ENCODE peak calls at places on chromosomes 16 and 17, in four cellular contexts. One of them, this sample, is unnamed.

GRCh38 chr16:29308644-29309546 is 97.6 kb downstream of the NPIPB11 start:
- DNase-seq in left ventricle myocardium inferior: no peak
- DNase-seq in tibial artery: peak; percentile 49
- DNase-seq in breast epithelium: no peak
- DNase-seq in this sample: no peak

GRCh38 chr17:58913971-58914769 is 158.5 kb downstream of the PPM1E start:
- DNase-seq in left ventricle myocardium inferior: no peak
- DNase-seq in tibial artery: no peak
- DNase-seq in breast epithelium: no peak
- DNase-seq in this sample: no peak

GRCh38 chr17:27657620-27658019 is 26.6 kb downstream of the LGALS9 start:
- DNase-seq in left ventricle myocardium inferior: no peak
- DNase-seq in tibial artery: no peak
- DNase-seq in breast epithelium: no peak
- DNase-seq in this sample: no peak

GRCh38 chr17:71423871-71424546 is 696.8 kb upstream of the SOX9 start:
- DNase-seq in left ventricle myocardium inferior: no peak
- DNase-seq in tibial artery: no peak
- DNase-seq in breast epithelium: no peak
- DNase-seq in this sample: no peak

GRCh38 chr16:86634290-86634689 is 55.9 kb downstream of the FOXL1 start:
- DNase-seq in left ventricle myocardium inferior: no peak
- DNase-seq in tibial artery: no peak
- DNase-seq in breast epithelium: no peak
- DNase-seq in this sample: no peak

GRCh38 chr16:72787519-72788268 is 260.2 kb downstream of the ZFHX3 start:
- DNase-seq in left ventricle myocardium inferior: peak; percentile 49
- DNase-seq in tibial artery: peak; percentile 92
- DNase-seq in breast epithelium: peak; percentile 62
- DNase-seq in this sample: peak; percentile 67

GRCh38 chr16:31868701-31869167 is 4.9 kb upstream of the ZNF267 start:
- DNase-seq in left ventricle myocardium inferior: peak; percentile 72
- DNase-seq in tibial artery: peak; percentile 82
- DNase-seq in breast epithelium: peak; percentile 69
- DNase-seq in this sample: peak; percentile 78

GRCh38 chr16:53743149-53743566 is 39.2 kb downstream of the FTO start:
- DNase-seq in left ventricle myocardium inferior: no peak
- DNase-seq in tibial artery: no peak
- DNase-seq in breast epithelium: no peak
- DNase-seq in this sample: peak; percentile 19

GRCh38 chr16:80751167-80751566 is 53.2 kb downstream of the CDYL2 start:
- DNase-seq in left ventricle myocardium inferior: no peak
- DNase-seq in tibial artery: no peak
- DNase-seq in breast epithelium: no peak
- DNase-seq in this sample: no peak

GRCh38 chr16:53905028-53905427 is 201.1 kb downstream of the FTO start:
- DNase-seq in left ventricle myocardium inferior: no peak
- DNase-seq in tibial artery: no peak
- DNase-seq in breast epithelium: no peak
- DNase-seq in this sample: no peak

GRCh38 chr16:60204221-60204620 is 1470.1 kb upstream of the GOT2 start:
- DNase-seq in left ventricle myocardium inferior: no peak
- DNase-seq in tibial artery: no peak
- DNase-seq in breast epithelium: no peak
- DNase-seq in this sample: no peak

GRCh38 chr16:67537270-67537635 is 8.6 kb downstream of the RIPOR1 start:
- DNase-seq in left ventricle myocardium inferior: peak; percentile 79
- DNase-seq in tibial artery: peak; percentile 83
- DNase-seq in breast epithelium: no peak
- DNase-seq in this sample: no peak

GRCh38 chr16:89140401-89140800 is 31.1 kb upstream of the CDH15 start:
- DNase-seq in left ventricle myocardium inferior: no peak
- DNase-seq in tibial artery: no peak
- DNase-seq in breast epithelium: no peak
- DNase-seq in this sample: no peak

GRCh38 chr16:67019171-67019570 is 9.8 kb upstream of the CBFB start:
- DNase-seq in left ventricle myocardium inferior: no peak
- DNase-seq in tibial artery: peak; percentile 16
- DNase-seq in breast epithelium: peak; percentile 3
- DNase-seq in this sample: no peak

GRCh38 chr17:8393470-8394231 is 4.0 kb downstream of the RNF222 start:
- DNase-seq in left ventricle myocardium inferior: no peak
- DNase-seq in tibial artery: peak; percentile 24
- DNase-seq in breast epithelium: no peak
- DNase-seq in this sample: no peak

GRCh38 chr16:70151941-70152509 is 21.6 kb upstream of the CLEC18C start:
- DNase-seq in left ventricle myocardium inferior: no peak
- DNase-seq in tibial artery: no peak
- DNase-seq in breast epithelium: no peak
- DNase-seq in this sample: no peak

GRCh38 chr16:25036561-25036960 is 21.4 kb upstream of the ARHGAP17 start:
- DNase-seq in left ventricle myocardium inferior: no peak
- DNase-seq in tibial artery: no peak
- DNase-seq in breast epithelium: no peak
- DNase-seq in this sample: no peak

GRCh38 chr17:77465358-77466041 is 324.7 kb downstream of the SEC14L1 start:
- DNase-seq in left ventricle myocardium inferior: peak; percentile 61
- DNase-seq in tibial artery: peak; percentile 80
- DNase-seq in breast epithelium: no peak
- DNase-seq in this sample: no peak

GRCh38 chr17:69501591-69502468 is 87.3 kb downstream of the MAP2K6 start:
- DNase-seq in left ventricle myocardium inferior: no peak
- DNase-seq in tibial artery: no peak
- DNase-seq in breast epithelium: no peak
- DNase-seq in this sample: no peak

GRCh38 chr16:8853611-8854010 is 15.2 kb downstream of the CARHSP1 start:
- DNase-seq in left ventricle myocardium inferior: no peak
- DNase-seq in tibial artery: no peak
- DNase-seq in breast epithelium: no peak
- DNase-seq in this sample: no peak
- H3K4me1 ChIP-seq in left ventricle myocardium inferior: peaks cover 73% of the 10 kb centered on the region
- H3K4me1 ChIP-seq in tibial artery: peaks cover 7% of the 10 kb centered on the region
- H3K4me1 ChIP-seq in breast epithelium: no peaks in the 10 kb centered on the region
- H3K4me1 ChIP-seq in this sample: peaks cover 5% of the 10 kb centered on the region

GRCh38 chr17:21676281-21677111 is 15.8 kb upstream of the KCNJ18 start:
- DNase-seq in left ventricle myocardium inferior: no peak
- DNase-seq in tibial artery: no peak
- DNase-seq in breast epithelium: peak; percentile 53
- DNase-seq in this sample: no peak
- H3K9me3 ChIP-seq in left ventricle myocardium inferior: no peaks in the 10 kb centered on the region
- H3K9me3 ChIP-seq in tibial artery: no peaks in the 10 kb centered on the region
- H3K9me3 ChIP-seq in breast epithelium: peaks cover 5% of the 10 kb centered on the region
- H3K9me3 ChIP-seq in this sample: no peaks in the 10 kb centered on the region

DNA sequence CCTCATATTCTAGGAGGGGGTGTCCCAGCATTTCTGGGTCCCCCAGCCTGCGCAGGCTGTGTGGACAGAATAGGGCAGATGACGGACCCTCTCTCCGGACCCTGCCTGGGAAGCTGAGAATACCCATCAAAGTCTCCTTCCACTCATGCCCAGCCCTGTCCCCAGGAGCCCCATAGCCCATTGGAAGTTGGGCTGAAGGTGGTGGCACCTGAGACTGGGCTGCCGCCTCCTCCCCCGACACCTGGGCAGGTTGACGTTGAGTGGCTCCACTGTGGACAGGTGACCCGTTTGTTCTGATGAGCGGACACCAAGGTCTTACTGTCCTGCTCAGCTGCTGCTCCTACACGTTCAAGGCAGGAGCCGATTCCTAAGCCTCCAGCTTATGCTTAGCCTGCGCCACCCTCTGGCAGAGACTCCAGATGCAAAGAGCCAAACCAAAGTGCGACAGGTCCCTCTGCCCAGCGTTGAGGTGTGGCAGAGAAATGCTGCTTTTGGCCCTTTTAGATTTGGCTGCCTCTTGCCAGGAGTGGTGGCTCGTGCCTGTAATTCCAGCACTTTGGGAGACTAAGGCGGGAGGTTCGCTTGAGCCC is 11.6 kb downstream of the STH start:
- DNase-seq in left ventricle myocardium inferior: no peak
- DNase-seq in tibial artery: no peak
- DNase-seq in breast epithelium: no peak
- DNase-seq in this sample: no peak
- TF ChIP-seq CTCF in left ventricle myocardium inferior: no peak
- TF ChIP-seq CTCF in tibial artery: no peak
- TF ChIP-seq CTCF in breast epithelium: no peak
- TF ChIP-seq CTCF in this sample: peak; percentile 5

GRCh38 chr16:49836218-49836617 is 19.7 kb downstream of the ZNF423 start:
- DNase-seq in left ventricle myocardium inferior: no peak
- DNase-seq in tibial artery: no peak
- DNase-seq in breast epithelium: no peak
- DNase-seq in this sample: no peak

GRCh38 chr16:49836668-49837067 is 19.2 kb downstream of the ZNF423 start:
- DNase-seq in left ventricle myocardium inferior: no peak
- DNase-seq in tibial artery: peak; percentile 68
- DNase-seq in breast epithelium: no peak
- DNase-seq in this sample: no peak

GRCh38 chr16:49833796-49834195 is 22.1 kb downstream of the ZNF423 start:
- DNase-seq in left ventricle myocardium inferior: peak; percentile 36
- DNase-seq in tibial artery: peak; percentile 92
- DNase-seq in breast epithelium: no peak
- DNase-seq in this sample: no peak

GRCh38 chr16:49834496-49835009 is 21.4 kb downstream of the ZNF423 start:
- DNase-seq in left ventricle myocardium inferior: peak; percentile 75
- DNase-seq in tibial artery: peak; percentile 97
- DNase-seq in breast epithelium: no peak
- DNase-seq in this sample: peak; percentile 85

GRCh38 chr16:49835116-49835880 is 20.6 kb downstream of the ZNF423 start:
- DNase-seq in left ventricle myocardium inferior: no peak
- DNase-seq in tibial artery: peak; percentile 72
- DNase-seq in breast epithelium: no peak
- DNase-seq in this sample: peak; percentile 39
- H3K4me1 ChIP-seq in left ventricle myocardium inferior: peaks cover 85% of the 10 kb centered on the region
- H3K4me1 ChIP-seq in tibial artery: peaks cover 54% of the 10 kb centered on the region
- H3K4me1 ChIP-seq in breast epithelium: no peaks in the 10 kb centered on the region
- H3K4me1 ChIP-seq in this sample: peaks cover 29% of the 10 kb centered on the region

GRCh38 chr16:63008688-63009087 is 972.5 kb upstream of the CDH8 start:
- DNase-seq in left ventricle myocardium inferior: no peak
- DNase-seq in tibial artery: no peak
- DNase-seq in breast epithelium: no peak
- DNase-seq in this sample: no peak
- H3K9me3 ChIP-seq in left ventricle myocardium inferior: peaks cover 12% of the 10 kb centered on the region
- H3K9me3 ChIP-seq in tibial artery: no peaks in the 10 kb centered on the region
- H3K9me3 ChIP-seq in breast epithelium: no peaks in the 10 kb centered on the region
- H3K9me3 ChIP-seq in this sample: no peaks in the 10 kb centered on the region

DNA sequence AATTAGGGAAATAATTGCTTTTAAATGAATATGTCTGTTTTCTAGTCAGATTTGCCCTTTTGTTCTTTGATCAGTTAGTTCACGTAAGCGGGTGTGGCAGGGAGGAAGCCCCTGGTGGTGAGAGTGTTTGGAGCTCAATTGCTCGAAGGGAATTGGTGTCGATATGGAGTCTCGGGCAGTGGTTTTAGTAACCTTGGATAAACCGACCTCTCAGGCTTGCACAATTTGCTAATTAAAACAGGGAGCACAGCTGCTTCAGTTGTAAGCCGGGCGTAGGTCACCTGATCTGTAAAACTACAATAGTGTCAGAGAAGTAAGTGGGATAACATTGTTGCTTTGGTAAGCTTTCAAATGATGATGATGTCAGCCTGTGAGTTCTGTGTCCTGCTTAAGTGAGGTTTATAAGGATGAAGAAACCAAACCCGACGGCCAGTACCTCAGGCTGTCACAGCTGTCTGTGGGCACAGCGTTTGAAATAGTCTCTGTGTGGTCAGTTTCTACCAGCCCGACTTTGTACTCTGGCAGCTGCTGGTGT is 2.9 kb downstream of the ZNF750 start:
- DNase-seq in left ventricle myocardium inferior: no peak
- DNase-seq in tibial artery: no peak
- DNase-seq in breast epithelium: no peak
- DNase-seq in this sample: no peak
- TF ChIP-seq CTCF in left ventricle myocardium inferior: peak; percentile 36
- TF ChIP-seq CTCF in tibial artery: no peak
- TF ChIP-seq CTCF in breast epithelium: peak; percentile 14
- TF ChIP-seq CTCF in this sample: peak; percentile 31

GRCh38 chr17:10182785-10183184 is 15.6 kb downstream of the GAS7 start:
- DNase-seq in left ventricle myocardium inferior: no peak
- DNase-seq in tibial artery: no peak
- DNase-seq in breast epithelium: no peak
- DNase-seq in this sample: no peak
- H3K4me1 ChIP-seq in left ventricle myocardium inferior: peaks cover 15% of the 10 kb centered on the region
- H3K4me1 ChIP-seq in tibial artery: no peaks in the 10 kb centered on the region
- H3K4me1 ChIP-seq in breast epithelium: no peaks in the 10 kb centered on the region
- H3K4me1 ChIP-seq in this sample: no peaks in the 10 kb centered on the region

This sample was measured in BE2C.